ENCODE peak calls at places on chromosomes 12 and 14, in eight cellular contexts. One of them, this sample, is unnamed.

GRCh38 chr12:91818236-91819131 is 327.2 kb downstream of the BTG1 start:
- DNase-seq in NCI-H2227 treated with DMSO at 0.1 percent for 48 hours: no peak
- DNase-seq in hepatocyte: peak; percentile 6
- DNase-seq in naive B cell: no peak
- DNase-seq in EH: no peak
- DNase-seq in glomerular endothelial cell: no peak
- DNase-seq in NCI-H146: peak; percentile 20
- DNase-seq in NCI-H2081: no peak
- DNase-seq in this sample: no peak

GRCh38 chr12:124110372-124110883 is 137.4 kb downstream of the ZNF664 start:
- DNase-seq in NCI-H2081: no peak
- DNase-seq in glomerular endothelial cell: no peak
- DNase-seq in EH: no peak
- DNase-seq in hepatocyte: no peak
- DNase-seq in NCI-H146: no peak
- DNase-seq in naive B cell: no peak
- DNase-seq in NCI-H2227 treated with DMSO at 0.1 percent for 48 hours: no peak
- DNase-seq in this sample: no peak

GRCh38 chr12:119122047-119122446 is 56.7 kb upstream of the HSPB8 start:
- DNase-seq in glomerular endothelial cell: no peak
- DNase-seq in hepatocyte: no peak
- DNase-seq in naive B cell: no peak
- DNase-seq in EH: no peak
- DNase-seq in NCI-H2227 treated with DMSO at 0.1 percent for 48 hours: no peak
- DNase-seq in NCI-H146: no peak
- DNase-seq in NCI-H2081: no peak
- DNase-seq in this sample: no peak

GRCh38 chr12:8722286-8722685 is 24.5 kb downstream of the RIMKLB start:
- DNase-seq in NCI-H2227 treated with DMSO at 0.1 percent for 48 hours: no peak
- DNase-seq in NCI-H2081: no peak
- DNase-seq in hepatocyte: no peak
- DNase-seq in naive B cell: no peak
- DNase-seq in NCI-H146: no peak
- DNase-seq in glomerular endothelial cell: no peak
- DNase-seq in EH: no peak
- DNase-seq in this sample: no peak

GRCh38 chr14:31228533-31228932 is 20.9 kb upstream of the HECTD1 start:
- DNase-seq in NCI-H146: no peak
- DNase-seq in hepatocyte: no peak
- DNase-seq in NCI-H2227 treated with DMSO at 0.1 percent for 48 hours: no peak
- DNase-seq in naive B cell: no peak
- DNase-seq in NCI-H2081: no peak
- DNase-seq in glomerular endothelial cell: no peak
- DNase-seq in EH: no peak
- DNase-seq in this sample: no peak

GRCh38 chr12:40156031-40156764 is 50.3 kb upstream of the SLC2A13 start:
- DNase-seq in NCI-H2227 treated with DMSO at 0.1 percent for 48 hours: no peak
- DNase-seq in glomerular endothelial cell: no peak
- DNase-seq in EH: no peak
- DNase-seq in NCI-H2081: no peak
- DNase-seq in hepatocyte: no peak
- DNase-seq in NCI-H146: no peak
- DNase-seq in naive B cell: no peak
- DNase-seq in this sample: no peak

GRCh38 chr14:99755629-99756603 is 37.3 kb upstream of the EML1 start:
- DNase-seq in NCI-H2227 treated with DMSO at 0.1 percent for 48 hours: no peak
- DNase-seq in EH: peak; percentile 95
- DNase-seq in NCI-H2081: no peak
- DNase-seq in glomerular endothelial cell: no peak
- DNase-seq in naive B cell: no peak
- DNase-seq in hepatocyte: peak; percentile 65
- DNase-seq in NCI-H146: no peak
- DNase-seq in this sample: peak; percentile 90

GRCh38 chr12:53096089-53096741 is 1.3 kb upstream of the IGFBP6 start:
- DNase-seq in NCI-H2081: no peak
- DNase-seq in naive B cell: no peak
- DNase-seq in EH: peak; percentile 94
- DNase-seq in glomerular endothelial cell: no peak
- DNase-seq in hepatocyte: no peak
- DNase-seq in NCI-H2227 treated with DMSO at 0.1 percent for 48 hours: no peak
- DNase-seq in NCI-H146: no peak
- DNase-seq in this sample: peak; percentile 92

GRCh38 chr12:5588231-5588995 is 156.5 kb downstream of the NTF3 start:
- DNase-seq in glomerular endothelial cell: no peak
- DNase-seq in naive B cell: no peak
- DNase-seq in NCI-H146: no peak
- DNase-seq in NCI-H2227 treated with DMSO at 0.1 percent for 48 hours: no peak
- DNase-seq in hepatocyte: no peak
- DNase-seq in EH: peak; percentile 75
- DNase-seq in NCI-H2081: no peak
- DNase-seq in this sample: peak; percentile 94

GRCh38 chr12:573226-573625 is 90.0 kb downstream of the NINJ2 start:
- DNase-seq in NCI-H146: no peak
- DNase-seq in glomerular endothelial cell: no peak
- DNase-seq in NCI-H2227 treated with DMSO at 0.1 percent for 48 hours: no peak
- DNase-seq in hepatocyte: no peak
- DNase-seq in naive B cell: no peak
- DNase-seq in EH: no peak
- DNase-seq in NCI-H2081: no peak
- DNase-seq in this sample: no peak

GRCh38 chr14:102046337-102047278 is 40.2 kb downstream of the HSP90AA1 start:
- DNase-seq in NCI-H2081: peak; percentile 78
- DNase-seq in hepatocyte: peak; percentile 90
- DNase-seq in EH: peak; percentile 59
- DNase-seq in naive B cell: peak; percentile 5
- DNase-seq in NCI-H146: peak; percentile 6
- DNase-seq in glomerular endothelial cell: no peak
- DNase-seq in NCI-H2227 treated with DMSO at 0.1 percent for 48 hours: peak; percentile 42
- DNase-seq in this sample: peak; percentile 82

GRCh38 chr12:92519284-92519683 is 183.5 kb upstream of the PLEKHG7 start:
- DNase-seq in EH: no peak
- DNase-seq in hepatocyte: no peak
- DNase-seq in NCI-H2227 treated with DMSO at 0.1 percent for 48 hours: no peak
- DNase-seq in glomerular endothelial cell: no peak
- DNase-seq in NCI-H146: no peak
- DNase-seq in naive B cell: no peak
- DNase-seq in NCI-H2081: no peak
- DNase-seq in this sample: no peak

GRCh38 chr12:20248646-20249045 is 119.7 kb upstream of the PDE3A start:
- DNase-seq in NCI-H146: no peak
- DNase-seq in naive B cell: no peak
- DNase-seq in EH: no peak
- DNase-seq in NCI-H2081: no peak
- DNase-seq in hepatocyte: no peak
- DNase-seq in NCI-H2227 treated with DMSO at 0.1 percent for 48 hours: no peak
- DNase-seq in glomerular endothelial cell: no peak
- DNase-seq in this sample: no peak

GRCh38 chr12:6444704-6445688 is at the start of gene CD27:
- DNase-seq in EH: no peak
- DNase-seq in NCI-H2081: no peak
- DNase-seq in NCI-H146: no peak
- DNase-seq in hepatocyte: no peak
- DNase-seq in glomerular endothelial cell: no peak
- DNase-seq in naive B cell: no peak
- DNase-seq in NCI-H2227 treated with DMSO at 0.1 percent for 48 hours: no peak
- DNase-seq in this sample: no peak

GRCh38 chr12:125262866-125263265 is 197.6 kb downstream of the AACS start:
- DNase-seq in EH: no peak
- DNase-seq in glomerular endothelial cell: no peak
- DNase-seq in NCI-H2081: no peak
- DNase-seq in NCI-H146: no peak
- DNase-seq in hepatocyte: no peak
- DNase-seq in naive B cell: no peak
- DNase-seq in NCI-H2227 treated with DMSO at 0.1 percent for 48 hours: peak; percentile 69
- DNase-seq in this sample: no peak

GRCh38 chr12:113069149-113069548 is 12.6 kb downstream of the DTX1 start:
- DNase-seq in naive B cell: no peak
- DNase-seq in EH: no peak
- DNase-seq in hepatocyte: no peak
- DNase-seq in NCI-H146: peak; percentile 14
- DNase-seq in glomerular endothelial cell: no peak
- DNase-seq in NCI-H2081: no peak
- DNase-seq in NCI-H2227 treated with DMSO at 0.1 percent for 48 hours: no peak
- DNase-seq in this sample: no peak

GRCh38 chr14:36690301-36691020 is 28.8 kb downstream of the PAX9 start:
- DNase-seq in hepatocyte: no peak
- DNase-seq in NCI-H2081: no peak
- DNase-seq in naive B cell: no peak
- DNase-seq in NCI-H146: no peak
- DNase-seq in glomerular endothelial cell: no peak
- DNase-seq in EH: peak; percentile 19
- DNase-seq in NCI-H2227 treated with DMSO at 0.1 percent for 48 hours: no peak
- DNase-seq in this sample: no peak

GRCh38 chr12:127943481-127944210 is 323.3 kb upstream of the TMEM132C start:
- DNase-seq in naive B cell: no peak
- DNase-seq in EH: peak; percentile 89
- DNase-seq in hepatocyte: no peak
- DNase-seq in NCI-H146: no peak
- DNase-seq in glomerular endothelial cell: no peak
- DNase-seq in NCI-H2081: no peak
- DNase-seq in NCI-H2227 treated with DMSO at 0.1 percent for 48 hours: no peak
- DNase-seq in this sample: no peak

GRCh38 chr12:114238808-114239207 is 167.1 kb downstream of the TBX5 start:
- DNase-seq in naive B cell: no peak
- DNase-seq in NCI-H146: no peak
- DNase-seq in EH: peak; percentile 54
- DNase-seq in NCI-H2081: no peak
- DNase-seq in glomerular endothelial cell: no peak
- DNase-seq in hepatocyte: peak; percentile 63
- DNase-seq in NCI-H2227 treated with DMSO at 0.1 percent for 48 hours: no peak
- DNase-seq in this sample: peak; percentile 13

GRCh38 chr12:127162307-127162706 is 1104.7 kb upstream of the TMEM132C start:
- DNase-seq in NCI-H2081: peak; percentile 14
- DNase-seq in hepatocyte: no peak
- DNase-seq in EH: peak; percentile 18
- DNase-seq in glomerular endothelial cell: no peak
- DNase-seq in NCI-H2227 treated with DMSO at 0.1 percent for 48 hours: no peak
- DNase-seq in naive B cell: no peak
- DNase-seq in NCI-H146: no peak
- DNase-seq in this sample: no peak

GRCh38 chr12:124130717-124131670 is 158.0 kb downstream of the ZNF664 start:
- DNase-seq in hepatocyte: peak; percentile 64
- DNase-seq in naive B cell: no peak
- DNase-seq in NCI-H2227 treated with DMSO at 0.1 percent for 48 hours: no peak
- DNase-seq in NCI-H2081: peak; percentile 89
- DNase-seq in glomerular endothelial cell: no peak
- DNase-seq in NCI-H146: peak; percentile 98
- DNase-seq in EH: no peak
- DNase-seq in this sample: no peak

GRCh38 chr14:90281766-90282165 is 25.4 kb downstream of the PSMC1 start:
- DNase-seq in NCI-H2081: no peak
- DNase-seq in NCI-H2227 treated with DMSO at 0.1 percent for 48 hours: no peak
- DNase-seq in glomerular endothelial cell: no peak
- DNase-seq in EH: peak; percentile 50
- DNase-seq in naive B cell: no peak
- DNase-seq in NCI-H146: no peak
- DNase-seq in hepatocyte: no peak
- DNase-seq in this sample: no peak

GRCh38 chr12:111112699-111113098 is 192.3 kb upstream of the MYL2 start:
- DNase-seq in naive B cell: no peak
- DNase-seq in EH: no peak
- DNase-seq in NCI-H2081: no peak
- DNase-seq in glomerular endothelial cell: no peak
- DNase-seq in NCI-H146: no peak
- DNase-seq in NCI-H2227 treated with DMSO at 0.1 percent for 48 hours: no peak
- DNase-seq in hepatocyte: no peak
- DNase-seq in this sample: no peak

GRCh38 chr12:89101440-89101839 is 250.9 kb downstream of the DUSP6 start:
- DNase-seq in hepatocyte: no peak
- DNase-seq in NCI-H2081: no peak
- DNase-seq in glomerular endothelial cell: no peak
- DNase-seq in EH: peak; percentile 6
- DNase-seq in NCI-H146: peak; percentile 7
- DNase-seq in NCI-H2227 treated with DMSO at 0.1 percent for 48 hours: no peak
- DNase-seq in naive B cell: no peak
- DNase-seq in this sample: no peak